ENCODE peak calls at places on chromosomes 13 and 19, in four cellular contexts. V, Q, E and D are unnamed samples.

GRCh38 chr13:28001049-28001448 is 12.6 kb upstream of the URAD start:
- DNase-seq in Q (no peak), V (no peak), E (no peak), D (no peak)

GRCh38 chr19:32224371-32225244 is 120.8 kb upstream of the ZNF507 start:
- DNase-seq in Q (no peak), V (peak; percentile 73), E (peak; percentile 21), D (no peak)

GRCh38 chr13:76307157-76307556 is 579.0 kb downstream of the KCTD12 start:
- DNase-seq in Q (no peak), V (no peak), E (no peak), D (no peak)

GRCh38 chr13:105721056-105721455 is 814.4 kb downstream of the EFNB2 start:
- DNase-seq in Q (no peak), E (no peak), V (no peak), D (no peak)

GRCh38 chr19:35266904-35267817 is 1.6 kb upstream of the USF2 start:
- DNase-seq in Q (no peak), E (no peak), V (peak; percentile 65), D (no peak)

GRCh38 chr19:3821156-3821555 is 35.0 kb upstream of the MATK start:
- DNase-seq in Q (no peak), E (no peak), V (no peak), D (no peak)

GRCh38 chr19:21482863-21483276 is 22.5 kb upstream of the ZNF429 start:
- DNase-seq in V (peak; percentile 61), E (peak; percentile 6), Q (peak; percentile 7), D (no peak)

GRCh38 chr19:58519087-58519354 is 589 bp downstream of the ZBTB45 start:
- DNase-seq in Q (no peak), E (peak; percentile 73), V (peak; percentile 82), D (no peak)

GRCh38 chr13:43529796-43530195 is 257.0 kb downstream of the ENOX1 start:
- DNase-seq in E (no peak), Q (no peak), V (no peak), D (no peak)

GRCh38 chr13:30791354-30791921 is 56.1 kb downstream of the ALOX5AP start:
- DNase-seq in E (no peak), Q (no peak), V (no peak), D (no peak)

GRCh38 chr19:49559928-49560327 is 20.4 kb downstream of the NOSIP start:
- DNase-seq in Q (no peak), E (no peak), V (no peak), D (no peak)

GRCh38 chr19:35006342-35006998 is 6.3 kb downstream of the GRAMD1A start:
- DNase-seq in Q (no peak), E (peak; percentile 99), V (no peak), D (peak; percentile 39)

GRCh38 chr19:4009990-4010807 is 2.7 kb downstream of the PIAS4 start:
- DNase-seq in Q (no peak), V (no peak), E (no peak), D (no peak)

GRCh38 chr19:35752746-35753350 is 4.0 kb downstream of the HSPB6 start:
- DNase-seq in Q (no peak), V (no peak), E (no peak), D (no peak)

GRCh38 chr19:1062387-1063029 is 4.5 kb upstream of the ARHGAP45 start:
- DNase-seq in Q (no peak), V (no peak), E (no peak), D (no peak)

GRCh38 chr13:113822266-113822665 is 41.6 kb downstream of the GAS6 start:
- DNase-seq in E (no peak), Q (no peak), V (no peak), D (no peak)

GRCh38 chr13:72643339-72643989 is 84.0 kb downstream of the MZT1 start:
- DNase-seq in Q (peak; percentile 33), E (peak; percentile 41), V (peak; percentile 40), D (no peak)

GRCh38 chr13:19673473-19674430 is 40.3 kb downstream of the MPHOSPH8 start:
- DNase-seq in Q (no peak), E (no peak), V (no peak), D (no peak)

GRCh38 chr13:50382951-50383350 is 367.7 kb downstream of the KCNRG start:
- DNase-seq in Q (no peak), E (no peak), V (no peak), D (no peak)
- TF ChIP-seq TCF7L2 in Q (no peak), E (no peak), V (no peak), D (no peak)

DNA sequence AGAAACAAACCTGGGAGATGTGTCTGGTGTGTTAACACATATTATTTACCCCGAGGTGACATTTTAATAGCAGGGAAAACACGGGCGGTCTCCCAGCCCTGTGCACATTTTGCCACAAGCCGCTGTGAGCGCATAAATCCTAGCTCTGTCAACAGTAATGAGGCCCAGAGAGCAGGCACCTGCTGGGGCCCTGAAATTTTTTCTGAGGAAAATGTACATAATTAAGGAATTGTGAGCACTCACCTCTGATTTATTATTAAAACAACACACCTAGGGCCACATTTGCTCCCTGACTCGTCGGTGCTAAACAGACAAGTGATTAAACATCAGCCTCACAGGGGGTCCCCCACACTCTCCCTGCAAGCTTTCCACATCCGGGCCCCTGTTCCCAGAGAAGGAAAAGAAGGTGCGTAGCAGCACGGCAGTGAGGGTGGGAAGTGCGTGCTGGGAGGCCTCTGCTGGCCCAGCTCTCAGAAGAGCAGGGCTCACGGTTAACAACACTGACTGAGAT is 616.3 kb downstream of the UQCRFS1 start:
- DNase-seq in V (no peak), Q (no peak), E (no peak), D (no peak)
- TF ChIP-seq TCF7L2 in V (no peak), Q (no peak), E (no peak), D (no peak)

GRCh38 chr13:29535663-29536655 is 59.5 kb downstream of the SLC7A1 start:
- DNase-seq in E (no peak), Q (no peak), V (no peak), D (no peak)
- TF ChIP-seq TCF7L2 in E (no peak), Q (no peak), V (no peak), D (no peak)

GRCh38 chr19:30228113-30228725 is 144.0 kb upstream of the ZNF536 start:
- DNase-seq in Q (no peak), E (no peak), V (no peak), D (no peak)
- TF ChIP-seq TCF7L2 in Q (no peak), E (no peak), V (no peak), D (no peak)